ENCODE peak calls at places on chromosomes 16 and 17, in nine cellular contexts. One of them, this sample, is unnamed.

GRCh38 chr17:55577687-55578086 is 66.4 kb upstream of the SMIM36 start:
- DNase-seq in tibial artery: no peak
- DNase-seq in right lobe of liver: no peak
- DNase-seq in small intestine: no peak
- DNase-seq in adipocyte: no peak
- DNase-seq in heart left ventricle: peak; percentile 37
- DNase-seq in CD4-positive, alpha-beta memory T cell: peak; percentile 72
- DNase-seq in uterus: no peak
- DNase-seq in tibial nerve: no peak
- DNase-seq in this sample: no peak

GRCh38 chr16:77068402-77068801 is 122.6 kb upstream of the MON1B start:
- DNase-seq in tibial artery: no peak
- DNase-seq in right lobe of liver: no peak
- DNase-seq in small intestine: no peak
- DNase-seq in adipocyte: no peak
- DNase-seq in heart left ventricle: no peak
- DNase-seq in CD4-positive, alpha-beta memory T cell: no peak
- DNase-seq in uterus: no peak
- DNase-seq in tibial nerve: no peak
- DNase-seq in this sample: no peak

GRCh38 chr17:42518046-42518754 is 17.8 kb upstream of the NAGLU start:
- DNase-seq in tibial artery: peak; percentile 94
- DNase-seq in right lobe of liver: no peak
- DNase-seq in small intestine: peak; percentile 95
- DNase-seq in adipocyte: peak; percentile 93
- DNase-seq in heart left ventricle: peak; percentile 80
- DNase-seq in CD4-positive, alpha-beta memory T cell: no peak
- DNase-seq in uterus: peak; percentile 95
- DNase-seq in tibial nerve: peak; percentile 86
- DNase-seq in this sample: peak; percentile 80

GRCh38 chr17:64155751-64156544 is 26.0 kb upstream of the ERN1 start:
- DNase-seq in tibial artery: no peak
- DNase-seq in right lobe of liver: peak; percentile 93
- DNase-seq in small intestine: no peak
- DNase-seq in adipocyte: peak; percentile 48
- DNase-seq in heart left ventricle: peak; percentile 79
- DNase-seq in CD4-positive, alpha-beta memory T cell: no peak
- DNase-seq in uterus: peak; percentile 52
- DNase-seq in tibial nerve: peak; percentile 50
- DNase-seq in this sample: no peak

GRCh38 chr17:79619636-79620206 is 8.9 kb upstream of the RBFOX3 start:
- DNase-seq in tibial artery: peak; percentile 33
- DNase-seq in right lobe of liver: peak; percentile 26
- DNase-seq in small intestine: no peak
- DNase-seq in adipocyte: no peak
- DNase-seq in heart left ventricle: no peak
- DNase-seq in CD4-positive, alpha-beta memory T cell: no peak
- DNase-seq in uterus: peak; percentile 12
- DNase-seq in tibial nerve: no peak
- DNase-seq in this sample: no peak

GRCh38 chr16:11781773-11782172 is 15.3 kb downstream of the ZC3H7A start:
- DNase-seq in tibial artery: no peak
- DNase-seq in right lobe of liver: no peak
- DNase-seq in small intestine: no peak
- DNase-seq in adipocyte: no peak
- DNase-seq in heart left ventricle: no peak
- DNase-seq in CD4-positive, alpha-beta memory T cell: no peak
- DNase-seq in uterus: no peak
- DNase-seq in tibial nerve: no peak
- DNase-seq in this sample: no peak

GRCh38 chr17:2023692-2024571 is 1.2 kb downstream of the RTN4RL1 start:
- DNase-seq in tibial artery: peak; percentile 78
- DNase-seq in right lobe of liver: peak; percentile 75
- DNase-seq in small intestine: no peak
- DNase-seq in adipocyte: peak; percentile 68
- DNase-seq in heart left ventricle: no peak
- DNase-seq in CD4-positive, alpha-beta memory T cell: peak; percentile 78
- DNase-seq in uterus: peak; percentile 61
- DNase-seq in tibial nerve: peak; percentile 83
- DNase-seq in this sample: no peak

GRCh38 chr16:74561626-74562025 is 45.3 kb downstream of the GLG1 start:
- DNase-seq in tibial artery: no peak
- DNase-seq in right lobe of liver: no peak
- DNase-seq in small intestine: no peak
- DNase-seq in adipocyte: no peak
- DNase-seq in heart left ventricle: no peak
- DNase-seq in CD4-positive, alpha-beta memory T cell: no peak
- DNase-seq in uterus: no peak
- DNase-seq in tibial nerve: no peak
- DNase-seq in this sample: no peak

GRCh38 chr17:77358801-77359716 is 218.3 kb downstream of the SEC14L1 start:
- DNase-seq in tibial artery: no peak
- DNase-seq in right lobe of liver: peak; percentile 39
- DNase-seq in small intestine: no peak
- DNase-seq in adipocyte: no peak
- DNase-seq in heart left ventricle: peak; percentile 11
- DNase-seq in CD4-positive, alpha-beta memory T cell: no peak
- DNase-seq in uterus: no peak
- DNase-seq in tibial nerve: no peak
- DNase-seq in this sample: no peak

GRCh38 chr17:73354423-73355284 is 42.9 kb upstream of the CDC42EP4 start:
- DNase-seq in tibial artery: no peak
- DNase-seq in right lobe of liver: no peak
- DNase-seq in small intestine: no peak
- DNase-seq in adipocyte: no peak
- DNase-seq in heart left ventricle: no peak
- DNase-seq in CD4-positive, alpha-beta memory T cell: no peak
- DNase-seq in uterus: no peak
- DNase-seq in tibial nerve: no peak
- DNase-seq in this sample: no peak

GRCh38 chr17:78044280-78044835 is 84.2 kb downstream of the TMC6 start:
- DNase-seq in tibial artery: no peak
- DNase-seq in right lobe of liver: no peak
- DNase-seq in small intestine: no peak
- DNase-seq in adipocyte: no peak
- DNase-seq in heart left ventricle: no peak
- DNase-seq in CD4-positive, alpha-beta memory T cell: no peak
- DNase-seq in uterus: no peak
- DNase-seq in tibial nerve: no peak
- DNase-seq in this sample: no peak

GRCh38 chr17:42891539-42892152 is 9.0 kb upstream of the G6PC1 start:
- DNase-seq in tibial artery: peak; percentile 81
- DNase-seq in right lobe of liver: peak; percentile 70
- DNase-seq in small intestine: no peak
- DNase-seq in adipocyte: peak; percentile 16
- DNase-seq in heart left ventricle: peak; percentile 67
- DNase-seq in CD4-positive, alpha-beta memory T cell: no peak
- DNase-seq in uterus: peak; percentile 44
- DNase-seq in tibial nerve: peak; percentile 33
- DNase-seq in this sample: no peak

GRCh38 chr17:31078290-31078689 is 16.5 kb upstream of the NF1 start:
- DNase-seq in tibial artery: no peak
- DNase-seq in right lobe of liver: no peak
- DNase-seq in small intestine: no peak
- DNase-seq in adipocyte: no peak
- DNase-seq in heart left ventricle: no peak
- DNase-seq in CD4-positive, alpha-beta memory T cell: no peak
- DNase-seq in uterus: no peak
- DNase-seq in tibial nerve: no peak
- DNase-seq in this sample: no peak

GRCh38 chr17:31074772-31075538 is 19.8 kb upstream of the NF1 start:
- DNase-seq in tibial artery: no peak
- DNase-seq in right lobe of liver: no peak
- DNase-seq in small intestine: no peak
- DNase-seq in adipocyte: peak; percentile 58
- DNase-seq in heart left ventricle: no peak
- DNase-seq in CD4-positive, alpha-beta memory T cell: no peak
- DNase-seq in uterus: no peak
- DNase-seq in tibial nerve: no peak
- DNase-seq in this sample: no peak

GRCh38 chr17:31085563-31085962 is 9.2 kb upstream of the NF1 start:
- DNase-seq in tibial artery: no peak
- DNase-seq in right lobe of liver: no peak
- DNase-seq in small intestine: no peak
- DNase-seq in adipocyte: peak; percentile 82
- DNase-seq in heart left ventricle: no peak
- DNase-seq in CD4-positive, alpha-beta memory T cell: no peak
- DNase-seq in uterus: no peak
- DNase-seq in tibial nerve: no peak
- DNase-seq in this sample: no peak

GRCh38 chr17:31079731-31080130 is 15.0 kb upstream of the NF1 start:
- DNase-seq in tibial artery: no peak
- DNase-seq in right lobe of liver: no peak
- DNase-seq in small intestine: no peak
- DNase-seq in adipocyte: no peak
- DNase-seq in heart left ventricle: no peak
- DNase-seq in CD4-positive, alpha-beta memory T cell: no peak
- DNase-seq in uterus: no peak
- DNase-seq in tibial nerve: no peak
- DNase-seq in this sample: no peak
- H3K4me3 ChIP-seq in tibial artery: no peak overlapping the region
- H3K4me3 ChIP-seq in right lobe of liver: no peak overlapping the region
- H3K4me3 ChIP-seq in small intestine: no peak overlapping the region
- H3K4me3 ChIP-seq in adipocyte: no peak overlapping the region
- H3K4me3 ChIP-seq in heart left ventricle: no peak overlapping the region
- H3K4me3 ChIP-seq in CD4-positive, alpha-beta memory T cell: no peak overlapping the region
- H3K4me3 ChIP-seq in uterus: no peak overlapping the region
- H3K4me3 ChIP-seq in tibial nerve: no peak overlapping the region
- H3K4me3 ChIP-seq in this sample: no peak overlapping the region

GRCh38 chr16:24935336-24935735 is 79.8 kb downstream of the ARHGAP17 start:
- DNase-seq in tibial artery: no peak
- DNase-seq in right lobe of liver: no peak
- DNase-seq in small intestine: no peak
- DNase-seq in adipocyte: no peak
- DNase-seq in heart left ventricle: no peak
- DNase-seq in CD4-positive, alpha-beta memory T cell: no peak
- DNase-seq in uterus: no peak
- DNase-seq in tibial nerve: no peak
- DNase-seq in this sample: no peak
- H3K36me3 ChIP-seq in tibial artery: peaks cover 92% of the 10 kb centered on the region
- H3K36me3 ChIP-seq in right lobe of liver: peaks cover 11% of the 10 kb centered on the region
- H3K36me3 ChIP-seq in small intestine: peaks cover 21% of the 10 kb centered on the region
- H3K36me3 ChIP-seq in adipocyte: peaks cover 93% of the 10 kb centered on the region
- H3K36me3 ChIP-seq in heart left ventricle: peaks cover 96% of the 10 kb centered on the region
- H3K36me3 ChIP-seq in CD4-positive, alpha-beta memory T cell: peaks cover 54% of the 10 kb centered on the region
- H3K36me3 ChIP-seq in uterus: no peaks in the 10 kb centered on the region
- H3K36me3 ChIP-seq in tibial nerve: no peaks in the 10 kb centered on the region
- H3K36me3 ChIP-seq in this sample: peaks cover 68% of the 10 kb centered on the region

DNA sequence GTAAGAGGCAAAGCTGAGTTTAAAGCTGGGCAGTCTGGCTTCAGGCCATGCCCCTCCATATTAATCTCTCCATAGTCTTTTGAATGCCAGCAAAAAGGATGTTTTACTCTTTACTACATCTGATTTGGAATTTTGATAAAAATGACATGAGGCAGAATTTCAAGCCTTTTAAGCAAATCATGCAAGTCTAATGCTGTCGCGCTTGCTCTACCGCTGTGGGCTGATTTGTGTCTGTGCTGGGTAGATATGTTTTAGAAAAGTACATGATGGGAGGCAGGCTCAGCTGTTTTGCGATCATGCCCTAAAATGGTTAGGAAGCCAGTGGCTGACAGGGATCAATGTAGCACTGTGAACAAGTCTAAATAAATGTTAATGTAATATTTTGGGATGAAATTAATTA is 312.0 kb downstream of the CA10 start:
- DNase-seq in tibial artery: no peak
- DNase-seq in right lobe of liver: no peak
- DNase-seq in small intestine: no peak
- DNase-seq in adipocyte: no peak
- DNase-seq in heart left ventricle: no peak
- DNase-seq in CD4-positive, alpha-beta memory T cell: no peak
- DNase-seq in uterus: no peak
- DNase-seq in tibial nerve: no peak
- DNase-seq in this sample: no peak
- H3K9me3 ChIP-seq in tibial artery: no peaks in the 10 kb centered on the region
- H3K9me3 ChIP-seq in right lobe of liver: no peaks in the 10 kb centered on the region
- H3K9me3 ChIP-seq in small intestine: no peaks in the 10 kb centered on the region
- H3K9me3 ChIP-seq in adipocyte: no peaks in the 10 kb centered on the region
- H3K9me3 ChIP-seq in heart left ventricle: no peaks in the 10 kb centered on the region
- H3K9me3 ChIP-seq in CD4-positive, alpha-beta memory T cell: no peaks in the 10 kb centered on the region
- H3K9me3 ChIP-seq in uterus: no peaks in the 10 kb centered on the region
- H3K9me3 ChIP-seq in tibial nerve: no peaks in the 10 kb centered on the region
- H3K9me3 ChIP-seq in this sample: no peaks in the 10 kb centered on the region

GRCh38 chr16:3283525-3284447 is 495 bp downstream of the ZNF263 start:
- DNase-seq in tibial artery: peak; percentile 56
- DNase-seq in right lobe of liver: no peak
- DNase-seq in small intestine: no peak
- DNase-seq in adipocyte: no peak
- DNase-seq in heart left ventricle: peak; percentile 30
- DNase-seq in CD4-positive, alpha-beta memory T cell: no peak
- DNase-seq in uterus: peak; percentile 22
- DNase-seq in tibial nerve: no peak
- DNase-seq in this sample: no peak

GRCh38 chr16:3282747-3283524 is at the start of gene ZNF263:
- DNase-seq in tibial artery: peak; percentile 98
- DNase-seq in right lobe of liver: peak; percentile 98
- DNase-seq in small intestine: peak; percentile 99
- DNase-seq in adipocyte: peak; percentile 99
- DNase-seq in heart left ventricle: peak; percentile 96
- DNase-seq in CD4-positive, alpha-beta memory T cell: peak; percentile 97
- DNase-seq in uterus: peak; percentile 96
- DNase-seq in tibial nerve: peak; percentile 93
- DNase-seq in this sample: peak; percentile 91

GRCh38 chr16:3282103-3282746 is 1.1 kb upstream of the ZNF263 start:
- DNase-seq in tibial artery: peak; percentile 42
- DNase-seq in right lobe of liver: no peak
- DNase-seq in small intestine: no peak
- DNase-seq in adipocyte: no peak
- DNase-seq in heart left ventricle: no peak
- DNase-seq in CD4-positive, alpha-beta memory T cell: no peak
- DNase-seq in uterus: no peak
- DNase-seq in tibial nerve: no peak
- DNase-seq in this sample: no peak

GRCh38 chr16:3281222-3281621 is 2.1 kb upstream of the ZNF263 start:
- DNase-seq in tibial artery: no peak
- DNase-seq in right lobe of liver: no peak
- DNase-seq in small intestine: no peak
- DNase-seq in adipocyte: no peak
- DNase-seq in heart left ventricle: no peak
- DNase-seq in CD4-positive, alpha-beta memory T cell: no peak
- DNase-seq in uterus: no peak
- DNase-seq in tibial nerve: no peak
- DNase-seq in this sample: no peak

GRCh38 chr16:3285131-3285530 is 1.8 kb downstream of the ZNF263 start:
- DNase-seq in tibial artery: peak; percentile 49
- DNase-seq in right lobe of liver: no peak
- DNase-seq in small intestine: no peak
- DNase-seq in adipocyte: no peak
- DNase-seq in heart left ventricle: no peak
- DNase-seq in CD4-positive, alpha-beta memory T cell: no peak
- DNase-seq in uterus: no peak
- DNase-seq in tibial nerve: no peak
- DNase-seq in this sample: no peak
- H3K4me3 ChIP-seq in tibial artery: peak overlapping the region; percentile 87
- H3K4me3 ChIP-seq in right lobe of liver: no peak overlapping the region
- H3K4me3 ChIP-seq in small intestine: peak overlapping the region; percentile 2
- H3K4me3 ChIP-seq in adipocyte: peak overlapping the region; percentile 99
- H3K4me3 ChIP-seq in heart left ventricle: peak overlapping the region; percentile 75
- H3K4me3 ChIP-seq in CD4-positive, alpha-beta memory T cell: no peak overlapping the region
- H3K4me3 ChIP-seq in uterus: no peak overlapping the region
- H3K4me3 ChIP-seq in tibial nerve: peak overlapping the region; percentile 95
- H3K4me3 ChIP-seq in this sample: peak overlapping the region; percentile 84

This sample was measured in thoracic aorta.